ENCODE peak calls at places on chromosome 4, in ten cellular contexts. B is fibroblast of lung; U is HepG2; D is mammary epithelial cell; H is CD8-positive, alpha-beta T cell; Y is HFF-Myc; J is neural crest cell; C is heart left ventricle; E is AG09319; V is WTC11. L is an unnamed sample.

GRCh38 chr4:152032722-152033131 is 271.9 kb upstream of the GATB start:
- DNase-seq in B (peak), U (no peak), D (no peak), H (no peak), Y (no peak), J (no peak), C (peak), E (peak), V (no peak), L (peak)

GRCh38 chr4:105807496-105807895 is 87.8 kb upstream of the NPNT start:
- DNase-seq in B (peak), U (no peak), D (no peak), H (no peak), Y (no peak), J (no peak), C (no peak), E (no peak), V (no peak), L (no peak)

GRCh38 chr4:22515145-22515887 is 550 bp downstream of the ADGRA3 start:
- DNase-seq in B (peak), U (peak), D (peak), H (peak), Y (peak), J (peak), C (peak), E (no peak), V (peak), L (no peak)

GRCh38 chr4:176134670-176135069 is 60.7 kb downstream of the SPATA4 start:
- DNase-seq in B (no peak), U (no peak), D (no peak), H (no peak), Y (no peak), J (no peak), C (no peak), E (no peak), V (no peak), L (no peak)

GRCh38 chr4:21470531-21470930 is 478.0 kb downstream of the KCNIP4 start:
- DNase-seq in B (peak), U (no peak), D (peak), H (no peak), Y (peak), J (no peak), C (no peak), E (peak), V (no peak), L (no peak)

GRCh38 chr4:126564283-126564854 is 1068.4 kb upstream of the INTU start:
- DNase-seq in B (no peak), U (no peak), D (no peak), H (no peak), Y (no peak), J (no peak), C (no peak), E (no peak), V (no peak), L (no peak)

GRCh38 chr4:2065106-2065930 is 6.2 kb downstream of the NAT8L start:
- DNase-seq in B (no peak), U (no peak), D (no peak), H (no peak), Y (no peak), J (no peak), C (peak), E (no peak), V (peak), L (no peak)

GRCh38 chr4:169270810-169271691 is at the start of gene SH3RF1:
- DNase-seq in B (peak), U (peak), D (peak), H (peak), Y (no peak), J (peak), C (peak), E (peak), V (peak), L (no peak)

GRCh38 chr4:74433043-74433442 is 11.9 kb upstream of the AREG start:
- DNase-seq in B (no peak), U (no peak), D (no peak), H (no peak), Y (no peak), J (no peak), C (no peak), E (no peak), V (no peak), L (peak)

GRCh38 chr4:187158003-187158402 is 434.3 kb upstream of the FAT1 start:
- DNase-seq in B (no peak), U (no peak), D (no peak), H (no peak), Y (no peak), J (no peak), C (no peak), E (no peak), V (no peak), L (no peak)

GRCh38 chr4:133143775-133144430 is 5.2 kb upstream of the PCDH10 start:
- DNase-seq in B (no peak), U (no peak), D (no peak), H (no peak), Y (no peak), J (no peak), C (no peak), E (no peak), V (no peak), L (no peak)

GRCh38 chr4:140037353-140038030 is 116.5 kb downstream of the MAML3 start:
- DNase-seq in B (peak), U (peak), D (peak), H (no peak), Y (no peak), J (no peak), C (no peak), E (peak), V (no peak), L (peak)

GRCh38 chr4:175703956-175704600 is 108.0 kb downstream of the GPM6A start:
- DNase-seq in B (no peak), U (no peak), D (no peak), H (no peak), Y (no peak), J (no peak), C (no peak), E (no peak), V (no peak), L (no peak)

GRCh38 chr4:80922951-80923350 is 107.6 kb upstream of the BMP3 start:
- DNase-seq in B (no peak), U (no peak), D (no peak), H (no peak), Y (no peak), J (no peak), C (no peak), E (no peak), V (no peak), L (no peak)

GRCh38 chr4:89365375-89366170 is 58.0 kb upstream of the GPRIN3 start:
- DNase-seq in B (no peak), U (no peak), D (peak), H (no peak), Y (no peak), J (no peak), C (no peak), E (no peak), V (no peak), L (no peak)

GRCh38 chr4:184802203-184803015 is 23.4 kb downstream of the ACSL1 start:
- DNase-seq in B (peak), U (no peak), D (no peak), H (no peak), Y (no peak), J (no peak), C (no peak), E (no peak), V (no peak), L (no peak)

GRCh38 chr4:107951551-107951950 is 20.2 kb downstream of the CYP2U1 start:
- DNase-seq in B (peak), U (no peak), D (peak), H (no peak), Y (no peak), J (no peak), C (no peak), E (no peak), V (no peak), L (peak)

GRCh38 chr4:119648398-119648797 is 19.8 kb upstream of the PDE5A start:
- DNase-seq in B (no peak), U (peak), D (no peak), H (no peak), Y (no peak), J (no peak), C (no peak), E (no peak), V (no peak), L (no peak)

GRCh38 chr4:73872331-73873108 is 3.3 kb downstream of the CXCL1 start:
- DNase-seq in B (no peak), U (no peak), D (no peak), H (no peak), Y (no peak), J (no peak), C (no peak), E (no peak), V (no peak), L (no peak)

GRCh38 chr4:54840992-54841768 is 183.4 kb downstream of the KIT start:
- DNase-seq in B (peak), U (no peak), D (no peak), H (no peak), Y (no peak), J (no peak), C (no peak), E (no peak), V (no peak), L (no peak)

GRCh38 chr4:185304944-185305690 is 90.6 kb downstream of the LRP2BP start:
- DNase-seq in B (peak), U (peak), D (peak), H (peak), Y (peak), J (no peak), C (no peak), E (no peak), V (peak), L (no peak)

GRCh38 chr4:153152453-153153338 is 51.5 kb upstream of the TRIM2 start:
- DNase-seq in B (peak), U (no peak), D (peak), H (peak), Y (no peak), J (peak), C (no peak), E (no peak), V (peak), L (no peak)

GRCh38 chr4:15805583-15806517 is 27.7 kb downstream of the CD38 start:
- DNase-seq in B (peak), U (peak), D (peak), H (peak), Y (peak), J (peak), C (no peak), E (peak), V (peak), L (peak)

GRCh38 chr4:1812720-1813119 is 19.6 kb downstream of the FGFR3 start:
- DNase-seq in B (no peak), U (no peak), D (no peak), H (no peak), Y (no peak), J (no peak), C (no peak), E (no peak), V (no peak), L (no peak)

GRCh38 chr4:8473920-8474590 is 33.5 kb downstream of the TRMT44 start:
- DNase-seq in B (no peak), U (no peak), D (no peak), H (no peak), Y (no peak), J (no peak), C (no peak), E (no peak), V (no peak), L (no peak)

GRCh38 chr4:8474856-8475255 is 34.3 kb downstream of the TRMT44 start:
- DNase-seq in B (no peak), U (no peak), D (no peak), H (no peak), Y (no peak), J (no peak), C (no peak), E (no peak), V (no peak), L (no peak)

GRCh38 chr4:8472689-8473197 is 32.2 kb downstream of the TRMT44 start:
- DNase-seq in B (peak), U (no peak), D (no peak), H (no peak), Y (peak), J (no peak), C (no peak), E (peak), V (no peak), L (peak)

GRCh38 chr4:8472166-8472688 is 31.6 kb downstream of the TRMT44 start:
- DNase-seq in B (no peak), U (no peak), D (no peak), H (no peak), Y (no peak), J (no peak), C (no peak), E (no peak), V (no peak), L (no peak)

GRCh38 chr4:8473198-8473919 is 32.8 kb downstream of the TRMT44 start:
- DNase-seq in B (no peak), U (no peak), D (no peak), H (no peak), Y (no peak), J (no peak), C (no peak), E (peak), V (no peak), L (no peak)
- TF ChIP-seq CTCF in B (peak), U (no peak), D (no peak), H (no peak), Y (no peak), J (no peak), C (no peak), E (peak), V (no peak), L (no peak)

DNA sequence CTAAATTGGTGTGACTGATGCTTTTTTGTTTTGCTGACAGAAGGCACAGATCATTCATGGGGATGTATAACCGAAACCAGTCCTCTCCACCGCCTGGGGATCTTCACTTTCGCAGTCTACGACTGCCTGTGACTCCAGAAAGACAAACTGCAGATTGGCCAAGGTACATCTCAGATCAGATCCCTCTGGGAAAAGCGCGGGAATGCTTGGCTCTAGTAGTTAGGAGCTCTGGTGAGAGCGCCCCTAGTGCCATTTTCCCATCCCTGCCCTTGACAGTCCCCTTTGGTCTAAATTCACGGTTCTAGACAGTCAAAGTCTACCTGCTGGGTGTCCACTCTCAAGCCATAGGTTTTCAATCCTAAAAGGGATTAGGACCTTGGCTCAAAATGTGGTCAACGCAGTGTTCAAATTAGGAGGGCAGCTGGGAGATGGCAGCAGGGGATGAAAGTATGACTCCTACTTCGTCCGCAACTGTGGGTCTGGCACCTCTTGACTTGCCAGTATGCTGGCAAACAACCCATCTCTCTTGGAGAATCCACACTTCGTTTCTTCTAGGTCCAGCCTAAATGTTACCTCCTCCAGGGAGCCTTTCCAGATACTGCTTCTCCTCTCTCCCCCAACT is 6.9 kb upstream of the HAND2 start:
- DNase-seq in B (no peak), U (peak), D (no peak), H (no peak), Y (no peak), J (peak), C (peak), E (no peak), V (peak), L (no peak)
- TF ChIP-seq CTCF in B (peak), U (no peak), D (no peak), H (no peak), Y (peak), J (peak), C (no peak), E (no peak), V (peak), L (no peak)

GRCh38 chr4:43048570-43048969 is 156.1 kb downstream of the GRXCR1 start:
- DNase-seq in B (no peak), U (no peak), D (no peak), H (no peak), Y (no peak), J (no peak), C (no peak), E (no peak), V (no peak), L (no peak)
- TF ChIP-seq CTCF in B (no peak), U (no peak), D (no peak), H (no peak), Y (no peak), J (no peak), C (no peak), E (no peak), V (peak), L (no peak)

DNA sequence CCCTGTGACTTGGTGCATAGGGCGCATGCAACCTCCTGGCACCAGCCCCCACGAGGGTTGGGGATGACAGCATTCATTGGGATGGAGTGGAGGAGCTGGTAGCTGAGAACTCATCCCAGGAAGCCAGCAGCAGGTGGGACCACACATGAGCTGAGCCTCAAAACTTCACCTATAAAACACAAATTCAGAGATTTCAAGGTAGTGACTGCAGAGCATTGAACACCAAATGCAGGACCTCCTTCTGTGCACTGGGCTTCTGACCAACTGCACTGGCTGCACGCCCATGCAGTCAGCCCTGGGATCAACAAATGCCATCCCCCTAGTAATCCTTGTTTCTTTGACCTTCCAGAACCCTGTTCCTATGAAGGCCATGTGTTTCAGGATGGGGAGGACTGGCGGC is 197.8 kb downstream of the FRAS1 start:
- DNase-seq in B (no peak), U (no peak), D (no peak), H (no peak), Y (no peak), J (no peak), C (no peak), E (no peak), V (no peak), L (no peak)
- TF ChIP-seq CTCF in B (no peak), U (no peak), D (no peak), H (no peak), Y (no peak), J (no peak), C (no peak), E (no peak), V (no peak), L (no peak)

GRCh38 chr4:20418865-20419451 is 167.3 kb downstream of the SLIT2 start:
- DNase-seq in B (peak), U (peak), D (peak), H (no peak), Y (peak), J (no peak), C (no peak), E (peak), V (no peak), L (peak)
- TF ChIP-seq CTCF in B (peak), U (peak), D (peak), H (peak), Y (peak), J (peak), C (no peak), E (peak), V (peak), L (peak)

L was measured in AG04449.